ENCODE peak calls at places on chromosomes 4 and X, in five cellular contexts. U is ovary, V is GM12865, N is left lung, C is endothelial cell. X is an unnamed sample.

GRCh38 chr4:102620697-102621497 is 119.7 kb downstream of the NFKB1 start:
- DNase-seq in U (no peak), V (peak; percentile 64), N (no peak), C (no peak), X (no peak)

GRCh38 chr4:140003851-140004579 is 150.0 kb downstream of the MAML3 start:
- DNase-seq in U (no peak), V (no peak), N (no peak), C (no peak), X (no peak)

GRCh38 chrX:36916941-36917340 is 91.2 kb upstream of the FAM47C start:
- DNase-seq in U (no peak), V (no peak), N (no peak), C (no peak), X (no peak)

GRCh38 chr4:86993909-86994672 is 59.3 kb downstream of the AFF1 start:
- DNase-seq in U (no peak), V (no peak), N (no peak), C (no peak), X (no peak)

GRCh38 chrX:39356119-39356807 is 555.0 kb downstream of the MID1IP1 start:
- DNase-seq in U (no peak), V (no peak), N (no peak), C (no peak), X (no peak)

GRCh38 chr4:112970903-112971302 is 78.5 kb upstream of the ANK2 start:
- DNase-seq in U (no peak), V (no peak), N (no peak), C (no peak), X (no peak)

GRCh38 chrX:21905209-21905735 is 35.2 kb upstream of the SMS start:
- DNase-seq in U (no peak), V (no peak), N (no peak), C (no peak), X (no peak)

GRCh38 chrX:103586314-103586646 is 965 bp downstream of the TCEAL4 start:
- DNase-seq in U (peak; percentile 45), V (peak; percentile 9), N (no peak), C (peak; percentile 2), X (no peak)

GRCh38 chr4:56986192-56986591 is 7.5 kb downstream of the POLR2B start:
- DNase-seq in U (no peak), V (no peak), N (no peak), C (no peak), X (no peak)

GRCh38 chr4:188428935-188429334 is 289.7 kb downstream of the TRIML1 start:
- DNase-seq in U (no peak), V (no peak), N (no peak), C (peak; percentile 56), X (no peak)

GRCh38 chrX:97158270-97158669 is 274.6 kb downstream of the RPA4 start:
- DNase-seq in U (no peak), V (no peak), N (no peak), C (no peak), X (no peak)

GRCh38 chr4:176547005-176547404 is 227.2 kb downstream of the SPCS3 start:
- DNase-seq in U (peak; percentile 24), V (no peak), N (no peak), C (no peak), X (no peak)

GRCh38 chr4:2792711-2793577 is at the start of gene SH3BP2:
- DNase-seq in U (peak; percentile 76), V (peak; percentile 72), N (peak; percentile 86), C (peak; percentile 71), X (peak; percentile 65)

GRCh38 chr4:121256887-121257426 is 92.8 kb upstream of the TNIP3 start:
- DNase-seq in U (no peak), V (no peak), N (no peak), C (no peak), X (no peak)

GRCh38 chrX:101362116-101362515 is 13.6 kb upstream of the TIMM8A start:
- DNase-seq in U (no peak), V (no peak), N (no peak), C (no peak), X (no peak)

GRCh38 chr4:10762541-10762940 is 78.0 kb upstream of the CLNK start:
- DNase-seq in U (no peak), V (no peak), N (no peak), C (no peak), X (no peak)

GRCh38 chr4:184250795-184251679 is 33.4 kb upstream of the ENPP6 start:
- DNase-seq in U (no peak), V (peak; percentile 73), N (no peak), C (no peak), X (no peak)

GRCh38 chrX:46626566-46626965 is 53.0 kb downstream of the CHST7 start:
- DNase-seq in U (no peak), V (peak; percentile 74), N (peak; percentile 44), C (no peak), X (no peak)

GRCh38 chrX:24566233-24566632 is 80.9 kb downstream of the PCYT1B start:
- DNase-seq in U (no peak), V (no peak), N (no peak), C (no peak), X (no peak)

GRCh38 chrX:132146456-132146855 is 18.6 kb upstream of the FRMD7 start:
- DNase-seq in U (no peak), V (no peak), N (no peak), C (no peak), X (no peak)

GRCh38 chrX:155068165-155068564 is 2.8 kb downstream of the CMC4 start:
- DNase-seq in U (no peak), V (no peak), N (no peak), C (no peak), X (no peak)

GRCh38 chr4:86013623-86014022 is 346.2 kb downstream of the MAPK10 start:
- DNase-seq in U (no peak), V (no peak), N (no peak), C (no peak), X (no peak)

GRCh38 chr4:8534129-8534528 is 46.1 kb upstream of the GPR78 start:
- DNase-seq in U (no peak), V (peak; percentile 93), N (no peak), C (no peak), X (no peak)

GRCh38 chr4:14920237-14920636 is 82.0 kb upstream of the CPEB2 start:
- DNase-seq in U (no peak), V (no peak), N (no peak), C (no peak), X (no peak)

GRCh38 chr4:173001571-173001970 is 167.0 kb upstream of the GALNT7 start:
- DNase-seq in U (no peak), V (no peak), N (no peak), C (no peak), X (no peak)

GRCh38 chrX:123673813-123674212 is 59.0 kb downstream of the THOC2 start:
- DNase-seq in U (no peak), V (peak; percentile 0), N (no peak), C (no peak), X (no peak)

GRCh38 chrX:10079155-10079711 is 77.5 kb upstream of the CLCN4 start:
- DNase-seq in U (no peak), V (no peak), N (peak; percentile 63), C (no peak), X (no peak)

GRCh38 chr4:36779601-36780000 is 464.9 kb upstream of the NWD2 start:
- DNase-seq in U (no peak), V (no peak), N (no peak), C (no peak), X (no peak)

GRCh38 chrX:47481160-47481559 is 1.9 kb downstream of the ZNF41 start:
- DNase-seq in U (no peak), V (no peak), N (no peak), C (no peak), X (no peak)

GRCh38 chrX:16826207-16826606 is 39.9 kb downstream of the TXLNG start:
- DNase-seq in U (no peak), V (peak; percentile 30), N (no peak), C (no peak), X (no peak)

GRCh38 chrX:16695079-16695676 is 17.3 kb downstream of the CTPS2 start:
- DNase-seq in U (peak; percentile 31), V (peak; percentile 54), N (no peak), C (peak; percentile 55), X (peak; percentile 77)

GRCh38 chrX:55907968-55908607 is 190.5 kb downstream of the RRAGB start:
- DNase-seq in U (peak; percentile 50), V (peak; percentile 79), N (peak; percentile 41), C (peak; percentile 33), X (peak; percentile 30)
- TF ChIP-seq CTCF in U (peak; percentile 22), V (peak; percentile 48), N (peak; percentile 49), C (peak; percentile 43), X (peak; percentile 50)

GRCh38 chrX:95325185-95325584 is 1359.5 kb upstream of the DIAPH2 start:
- DNase-seq in U (no peak), V (no peak), N (no peak), C (no peak), X (no peak)
- TF ChIP-seq CTCF in U (no peak), V (no peak), N (no peak), C (no peak), X (no peak)

GRCh38 chrX:14920196-14920595 is 47.0 kb downstream of the MOSPD2 start:
- DNase-seq in U (no peak), V (no peak), N (no peak), C (no peak), X (no peak)

GRCh38 chrX:14919421-14919820 is 46.2 kb downstream of the MOSPD2 start:
- DNase-seq in U (no peak), V (no peak), N (no peak), C (no peak), X (no peak)

GRCh38 chrX:14926471-14926870 is 53.2 kb downstream of the MOSPD2 start:
- DNase-seq in U (no peak), V (no peak), N (no peak), C (no peak), X (no peak)

GRCh38 chrX:14923761-14924160 is 50.5 kb downstream of the MOSPD2 start:
- DNase-seq in U (no peak), V (no peak), N (no peak), C (no peak), X (no peak)

DNA sequence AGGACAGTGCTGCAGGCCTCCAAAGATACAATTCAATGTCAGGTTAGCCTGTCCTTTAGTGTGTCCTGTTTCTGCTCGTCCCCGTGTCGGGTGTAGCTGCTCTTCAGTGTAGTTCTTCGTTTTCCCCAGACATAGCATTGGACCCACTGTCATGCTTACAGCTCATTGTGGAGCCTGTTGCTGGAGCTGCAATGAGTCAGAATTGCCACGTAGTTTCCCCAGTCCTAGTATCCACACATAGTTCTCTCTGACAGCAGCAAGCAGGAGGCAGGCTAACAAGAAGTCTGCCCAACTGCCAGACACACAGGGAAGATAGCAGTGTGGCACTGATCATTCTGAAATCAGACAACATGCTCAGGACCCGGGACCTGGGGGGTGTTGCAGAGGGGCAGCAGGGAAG is 49.2 kb downstream of the MOSPD2 start:
- DNase-seq in U (no peak), V (no peak), N (no peak), C (no peak), X (no peak)
- TF ChIP-seq CTCF in U (no peak), V (no peak), N (no peak), C (no peak), X (no peak)

DNA sequence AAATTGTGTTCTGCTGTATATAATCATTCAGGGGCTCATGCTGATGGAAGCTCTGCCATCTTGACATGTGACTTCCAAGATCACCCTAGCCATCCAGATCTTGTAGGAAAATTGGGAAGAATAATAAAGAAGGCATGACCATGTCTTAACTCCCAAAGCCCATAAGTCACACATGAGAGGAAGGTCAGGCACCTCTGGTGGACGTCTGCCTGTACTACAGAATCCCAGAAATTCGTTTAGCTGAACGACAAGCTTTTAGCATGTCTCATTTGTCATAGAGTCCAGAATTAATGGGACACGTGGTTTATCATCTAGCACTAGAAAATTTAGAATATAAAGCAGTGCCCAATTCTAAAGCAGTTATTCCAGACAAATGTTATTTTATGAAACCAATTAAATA is 212.7 kb downstream of the CENPC start:
- DNase-seq in U (no peak), V (peak; percentile 21), N (no peak), C (peak; percentile 20), X (no peak)
- TF ChIP-seq CTCF in U (no peak), V (peak; percentile 54), N (no peak), C (peak; percentile 77), X (peak; percentile 56)